ENCODE peak calls at places on chromosomes 11 and 22, in four cellular contexts. D is right lobe of liver, B is upper lobe of left lung, R is body of pancreas. Q is an unnamed sample.

GRCh38 chr11:45089845-45090499 is 56.5 kb upstream of the PRDM11 start:
- ATAC-seq in B (no peak), D (no peak), R (peak), Q (no peak)

GRCh38 chr11:47595029-47595428 is 818 bp upstream of the C1QTNF4 start:
- ATAC-seq in R (no peak), B (peak), D (peak), Q (no peak)

GRCh38 chr11:128116447-128117240 is 470.7 kb downstream of the ETS1 start:
- ATAC-seq in R (no peak), B (no peak), D (no peak), Q (no peak)

GRCh38 chr11:107785401-107785800 is 73.2 kb downstream of the SLC35F2 start:
- ATAC-seq in B (no peak), D (no peak), R (no peak), Q (no peak)

GRCh38 chr22:28925916-28926315 is 42.5 kb downstream of the ZNRF3 start:
- ATAC-seq in D (no peak), B (no peak), R (no peak), Q (no peak)

GRCh38 chr11:64231536-64231935 is 1.2 kb downstream of the DNAJC4 start:
- ATAC-seq in B (no peak), R (no peak), D (no peak), Q (no peak)

GRCh38 chr11:36131719-36132349 is 157.4 kb downstream of the COMMD9 start:
- ATAC-seq in R (peak), B (no peak), D (peak), Q (peak)

GRCh38 chr11:125593113-125593761 is 585 bp downstream of the STT3A start:
- ATAC-seq in B (peak), R (peak), D (peak), Q (no peak)

GRCh38 chr11:6606471-6607189 is 3.1 kb downstream of the ILK start:
- ATAC-seq in D (peak), B (peak), R (peak), Q (peak)

GRCh38 chr11:106076421-106076922 is 675 bp downstream of the KBTBD3 start:
- ATAC-seq in D (no peak), R (no peak), B (no peak), Q (no peak)

GRCh38 chr11:67632982-67633755 is 3.4 kb upstream of the NUDT8 start:
- ATAC-seq in R (no peak), D (no peak), B (no peak), Q (no peak)

GRCh38 chr11:129943036-129943435 is 47.7 kb upstream of the NFRKB start:
- ATAC-seq in R (no peak), D (no peak), B (no peak), Q (no peak)

GRCh38 chr11:5818245-5818865 is 9.6 kb downstream of the OR52N2 start:
- ATAC-seq in B (no peak), D (no peak), R (no peak), Q (no peak)

GRCh38 chr11:111285205-111286079 is 12.9 kb upstream of the POU2AF3 start:
- ATAC-seq in D (no peak), B (peak), R (no peak), Q (no peak)

GRCh38 chr11:59097113-59097708 is 9.8 kb upstream of the FAM111B start:
- ATAC-seq in R (peak), D (peak), B (no peak), Q (no peak)

GRCh38 chr22:20138417-20138738 is 6.8 kb downstream of the ZDHHC8 start:
- ATAC-seq in D (no peak), B (no peak), R (no peak), Q (no peak)

GRCh38 chr11:107783121-107783520 is 71.3 kb upstream of the SLN start:
- ATAC-seq in R (no peak), B (no peak), D (no peak), Q (no peak)

DNA sequence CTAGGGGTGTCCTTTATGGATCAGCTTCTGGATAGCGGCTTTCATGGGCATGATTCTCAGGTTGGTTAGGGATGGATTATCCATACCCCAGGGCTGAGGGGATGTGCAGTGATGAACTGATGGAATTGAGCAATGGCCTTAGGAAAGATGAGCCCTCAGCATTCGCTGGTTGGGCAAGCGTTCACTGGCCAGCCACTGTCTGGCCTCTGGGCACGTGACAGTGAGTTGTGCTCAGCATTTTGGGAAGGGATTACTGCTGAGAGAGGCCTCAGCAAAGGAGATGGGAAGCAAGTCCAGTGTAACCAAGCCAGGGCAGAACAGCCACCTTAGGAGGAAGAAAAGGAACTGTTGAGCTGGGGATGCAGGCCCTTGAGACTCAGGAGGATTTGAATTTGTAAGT is 17.4 kb downstream of the UBASH3B start:
- ATAC-seq in D (peak), R (no peak), B (no peak), Q (peak)
- TF ChIP-seq POLR2A in D (no peak), R (no peak), B (no peak), Q (no peak)

GRCh38 chr11:10376061-10376460 is 71.2 kb downstream of the ADM start:
- ATAC-seq in D (no peak), R (no peak), B (no peak), Q (no peak)
- H3K27ac ChIP-seq in D (no peak), R (no peak), B (peak), Q (no peak)

GRCh38 chr11:18145025-18145424 is 12.7 kb downstream of the MRGPRX3 start:
- ATAC-seq in B (no peak), R (no peak), D (no peak), Q (no peak)
- TF ChIP-seq CTCF in B (no peak), R (peak), D (peak), Q (no peak)

GRCh38 chr11:79185351-79185750 is 255.5 kb downstream of the TENM4 start:
- ATAC-seq in B (no peak), D (no peak), R (no peak), Q (no peak)
- TF ChIP-seq POLR2A in B (no peak), D (no peak), R (no peak), Q (no peak)

GRCh38 chr22:23517804-23518380 is 62.2 kb downstream of the IGLL1 start:
- ATAC-seq in R (no peak), B (no peak), D (no peak), Q (no peak)

GRCh38 chr22:23521442-23522113 is 58.5 kb downstream of the IGLL1 start:
- ATAC-seq in B (peak), D (peak), R (peak), Q (peak)

GRCh38 chr22:23520875-23521441 is 59.1 kb downstream of the IGLL1 start:
- ATAC-seq in R (no peak), D (peak), B (no peak), Q (no peak)

GRCh38 chr22:23518381-23519187 is 61.5 kb downstream of the IGLL1 start:
- ATAC-seq in R (no peak), D (no peak), B (no peak), Q (no peak)

GRCh38 chr22:23519442-23520177 is 60.5 kb downstream of the IGLL1 start:
- ATAC-seq in R (no peak), D (no peak), B (no peak), Q (no peak)
- H3K27ac ChIP-seq in R (no peak), D (no peak), B (peak), Q (peak)

GRCh38 chr22:39943941-39944624 is 16.1 kb upstream of the TMA7B start:
- ATAC-seq in D (no peak), B (no peak), R (no peak), Q (no peak)

GRCh38 chr22:39942433-39943213 is 17.6 kb upstream of the TMA7B start:
- ATAC-seq in R (no peak), D (no peak), B (no peak), Q (no peak)

GRCh38 chr22:39941661-39942060 is 18.5 kb upstream of the TMA7B start:
- ATAC-seq in D (no peak), R (no peak), B (no peak), Q (no peak)

GRCh38 chr22:39940757-39941305 is 19.4 kb upstream of the TMA7B start:
- ATAC-seq in D (no peak), B (no peak), R (no peak), Q (no peak)

DNA sequence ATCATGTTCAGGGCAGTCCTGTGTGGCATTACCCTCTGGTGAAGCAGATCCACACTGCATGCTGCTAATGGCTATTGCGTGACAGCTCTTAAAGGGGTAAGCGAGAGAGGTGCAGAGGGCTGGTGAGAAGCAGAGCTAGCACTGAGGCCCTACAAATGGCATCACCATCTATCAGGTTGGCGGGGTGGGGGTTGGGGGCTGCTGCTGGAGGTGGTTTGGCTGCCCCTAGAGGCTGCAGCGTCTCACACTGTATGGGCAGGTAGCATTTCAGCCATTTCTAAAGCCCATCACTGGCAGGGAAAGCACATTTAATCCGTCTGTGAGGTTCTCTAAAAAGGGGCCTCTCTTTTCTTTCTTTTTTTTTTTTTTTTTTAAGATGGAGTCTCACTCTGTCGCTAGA is 16.8 kb upstream of the TMA7B start:
- ATAC-seq in R (no peak), D (no peak), B (no peak), Q (no peak)
- TF ChIP-seq CTCF in R (no peak), D (no peak), B (no peak), Q (no peak)

GRCh38 chr11:66290332-66290629 is 1.3 kb upstream of the YIF1A start:
- ATAC-seq in R (no peak), B (no peak), D (no peak), Q (no peak)

GRCh38 chr11:66289548-66290331 is 797 bp upstream of the YIF1A start:
- ATAC-seq in B (peak), D (peak), R (peak), Q (peak)

GRCh38 chr11:66288138-66288865 is 641 bp downstream of the YIF1A start:
- ATAC-seq in B (no peak), D (peak), R (no peak), Q (no peak)

GRCh38 chr11:66287256-66288137 is 1.4 kb downstream of the YIF1A start:
- ATAC-seq in B (no peak), R (no peak), D (no peak), Q (no peak)

DNA sequence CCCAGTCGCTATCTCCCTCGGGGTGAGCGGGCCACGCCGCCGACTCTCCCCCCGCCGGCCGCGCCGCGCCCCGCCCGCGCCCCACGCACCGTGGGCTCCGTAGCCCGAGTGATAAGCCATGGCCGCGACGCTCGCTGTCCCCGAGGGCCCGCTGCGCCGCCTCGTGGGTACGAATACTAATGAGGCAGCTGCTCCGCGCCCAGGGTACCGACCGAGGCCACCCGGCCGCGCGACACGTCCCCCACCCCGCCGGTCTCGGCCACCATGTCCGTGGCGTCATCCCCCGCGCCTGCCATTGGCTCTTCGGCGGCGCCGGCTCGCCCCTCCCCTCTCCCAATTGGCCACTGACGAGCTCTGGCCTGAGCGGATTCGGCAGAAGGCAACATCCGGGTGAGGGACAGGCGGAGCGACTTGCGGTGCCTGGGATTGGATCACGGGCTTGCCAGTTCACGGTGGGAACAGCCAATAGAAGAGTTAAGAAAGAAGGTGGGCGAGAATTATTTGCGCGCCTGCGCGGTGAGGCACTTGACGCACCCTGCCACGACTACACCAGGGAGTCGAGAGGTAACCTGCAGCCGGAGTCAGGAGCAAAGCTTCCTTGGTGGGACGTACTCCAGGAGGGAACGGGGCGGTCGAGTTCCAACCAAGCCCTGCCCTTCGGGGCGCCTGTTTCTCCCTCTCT is at the start of gene YIF1A:
- ATAC-seq in R (peak), B (peak), D (peak), Q (peak)
- TF ChIP-seq POLR2A in R (peak), B (peak), D (peak), Q (peak)

DNA sequence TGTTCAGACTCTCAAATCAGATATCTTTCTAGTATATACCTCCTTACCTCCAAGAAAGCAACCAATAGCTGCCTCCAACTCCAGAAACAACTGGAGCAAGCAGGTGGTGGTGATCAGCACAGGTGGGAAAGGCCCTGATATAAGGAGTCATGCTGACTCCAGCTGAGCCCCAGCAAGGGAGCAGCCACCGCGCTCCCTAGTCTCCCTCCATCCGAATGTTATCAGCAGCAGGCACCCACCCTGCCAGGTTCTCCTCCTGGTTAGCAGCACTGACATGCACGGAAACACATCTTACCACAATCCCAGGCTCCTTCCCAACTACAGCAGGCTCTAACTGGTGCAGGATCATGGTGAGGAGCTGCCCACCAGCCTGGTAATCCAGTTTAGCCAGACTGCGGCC is 18.5 kb upstream of the STK33 start:
- ATAC-seq in R (no peak), D (no peak), B (no peak), Q (no peak)
- H3K27ac ChIP-seq in R (no peak), D (no peak), B (no peak), Q (no peak)

Q was measured in gastroesophageal sphincter.